ENCODE peak calls at places on chromosomes 3 and 15, in seven cellular contexts. S is AG04449, N is sigmoid colon, G is H9, A is astrocyte of the cerebellum, J is activated B cell treated with CpG ODN at 0.5 μM for 24 hours, D is mesothelial cell of epicardium. W is an unnamed sample.

GRCh38 chr3:194375473-194375872 is 5.9 kb upstream of the LRRC15 start:
- DNase-seq in S (no peak), N (no peak), G (peak), A (no peak), J (no peak), D (no peak), W (no peak)

GRCh38 chr3:43496740-43497375 is 125.0 kb downstream of the ANO10 start:
- DNase-seq in S (no peak), N (no peak), G (no peak), A (no peak), J (no peak), D (no peak), W (no peak)

GRCh38 chr15:73781038-73781925 is 28.1 kb upstream of the INSYN1 start:
- DNase-seq in S (no peak), N (no peak), G (peak), A (no peak), J (no peak), D (no peak), W (no peak)

GRCh38 chr3:159209459-159209858 is 407.6 kb downstream of the MFSD1 start:
- DNase-seq in S (no peak), N (no peak), G (no peak), A (no peak), J (no peak), D (no peak), W (no peak)

GRCh38 chr3:196321162-196321561 is 3.1 kb upstream of the DYNLT2B start:
- DNase-seq in S (no peak), N (no peak), G (no peak), A (no peak), J (no peak), D (no peak), W (no peak)

GRCh38 chr3:21750831-21751391 is at the start of gene ZNF385D:
- DNase-seq in S (no peak), N (peak), G (peak), A (peak), J (no peak), D (peak), W (no peak)

GRCh38 chr3:27791956-27792355 is 69.8 kb upstream of the EOMES start:
- DNase-seq in S (no peak), N (no peak), G (no peak), A (no peak), J (no peak), D (no peak), W (no peak)

GRCh38 chr15:50138391-50138790 is 19.4 kb upstream of the ATP8B4 start:
- DNase-seq in S (no peak), N (no peak), G (no peak), A (no peak), J (no peak), D (no peak), W (no peak)

GRCh38 chr15:85296615-85297402 is 83.6 kb upstream of the AKAP13 start:
- DNase-seq in S (no peak), N (peak), G (peak), A (peak), J (peak), D (no peak), W (peak)

GRCh38 chr3:72082121-72082715 is 297.3 kb upstream of the PROK2 start:
- DNase-seq in S (no peak), N (no peak), G (no peak), A (no peak), J (no peak), D (no peak), W (no peak)

GRCh38 chr3:46960081-46960701 is 16.4 kb downstream of the CCDC12 start:
- DNase-seq in S (no peak), N (no peak), G (no peak), A (peak), J (no peak), D (no peak), W (no peak)

GRCh38 chr3:157542711-157543485 is 39.7 kb upstream of the VEPH1 start:
- DNase-seq in S (no peak), N (peak), G (peak), A (no peak), J (no peak), D (peak), W (no peak)
- TF ChIP-seq CTCF in S (peak), N (no peak), G (peak), A (peak), J (no peak), D (no peak), W (no peak)

DNA sequence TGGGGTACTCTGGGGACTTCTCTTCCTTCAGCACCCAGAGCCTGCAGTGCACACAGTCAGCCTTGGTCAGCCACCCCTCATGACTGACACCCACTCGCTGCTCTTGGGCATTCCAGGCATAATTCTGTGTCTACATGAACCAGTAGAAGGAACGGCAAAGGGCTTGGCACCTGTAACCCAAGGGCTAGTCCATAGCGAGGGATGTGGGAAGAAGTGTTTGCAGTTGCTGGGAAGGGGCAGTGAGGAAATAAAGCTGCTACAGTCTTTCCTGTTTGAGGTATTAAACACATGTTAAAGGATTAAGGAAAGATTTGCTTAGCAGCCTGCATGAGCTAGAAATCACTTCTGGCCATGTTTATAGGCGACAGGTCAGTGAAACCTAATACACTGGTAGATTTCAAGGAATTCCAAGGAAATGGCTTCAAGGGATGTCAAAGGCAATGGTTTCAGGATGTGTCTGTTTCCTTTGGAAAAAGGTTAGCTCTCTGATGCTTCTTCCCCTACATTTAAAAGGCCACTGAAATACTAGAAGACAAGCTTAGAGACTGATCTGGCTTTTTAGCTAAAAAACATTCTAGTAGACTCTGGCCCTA is 232.6 kb downstream of the CHST2 start:
- DNase-seq in S (no peak), N (no peak), G (no peak), A (no peak), J (no peak), D (no peak), W (no peak)
- TF ChIP-seq CTCF in S (no peak), N (no peak), G (no peak), A (no peak), J (no peak), D (no peak), W (no peak)

GRCh38 chr3:122948398-122948797 is 79.2 kb downstream of the SEMA5B start:
- DNase-seq in S (no peak), N (no peak), G (peak), A (no peak), J (no peak), D (no peak), W (no peak)
- TF ChIP-seq CTCF in S (no peak), N (no peak), G (peak), A (no peak), J (no peak), D (no peak), W (no peak)

DNA sequence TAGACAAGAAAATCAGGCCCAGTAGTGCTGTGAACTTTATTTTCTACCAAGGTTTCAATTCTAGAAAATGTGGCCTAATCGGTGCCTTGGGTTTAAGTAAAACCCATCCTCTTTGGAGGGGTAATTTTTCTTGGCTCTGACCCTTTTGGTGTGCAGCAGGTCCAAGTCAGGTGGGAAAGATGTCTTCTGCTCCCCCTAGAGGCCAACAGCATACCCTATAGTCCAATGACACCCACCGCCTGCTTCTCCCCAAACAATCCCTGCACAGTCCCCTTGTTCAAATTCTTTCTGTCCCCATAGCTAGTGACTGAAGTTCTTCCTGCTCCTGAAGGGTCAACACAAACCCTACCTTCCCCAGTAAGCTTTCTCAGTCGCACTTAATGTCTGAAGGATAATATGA is 261.8 kb upstream of the GOLGA6L4 start:
- DNase-seq in S (no peak), N (no peak), G (no peak), A (no peak), J (no peak), D (no peak), W (no peak)
- TF ChIP-seq CTCF in S (no peak), N (no peak), G (peak), A (peak), J (no peak), D (no peak), W (no peak)

GRCh38 chr3:123346726-123347125 is 102.2 kb downstream of the ADCY5 start:
- DNase-seq in S (no peak), N (peak), G (no peak), A (no peak), J (no peak), D (no peak), W (no peak)
- TF ChIP-seq CTCF in S (no peak), N (no peak), G (no peak), A (no peak), J (no peak), D (no peak), W (no peak)

DNA sequence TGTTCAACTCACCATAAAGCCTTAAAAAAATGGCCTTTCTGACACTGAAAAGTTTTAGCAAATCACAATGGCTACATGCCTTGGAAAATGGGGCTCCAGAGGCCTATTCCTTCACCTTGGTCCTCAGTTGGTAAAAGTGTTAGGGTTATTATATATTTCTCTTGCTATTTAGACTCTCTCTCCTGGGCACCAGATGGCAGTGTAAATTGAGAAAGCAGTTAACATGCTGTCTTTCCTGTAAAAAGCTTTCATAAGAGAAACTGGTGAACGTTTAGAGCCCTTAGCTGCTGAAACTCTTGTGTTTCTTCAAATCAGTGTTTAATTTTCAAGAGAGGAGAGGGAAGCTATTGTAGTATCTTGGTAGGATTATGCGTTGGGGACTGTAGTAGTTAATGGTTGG is 89.9 kb downstream of the LRTM1 start:
- DNase-seq in S (no peak), N (no peak), G (no peak), A (no peak), J (no peak), D (no peak), W (no peak)
- TF ChIP-seq CTCF in S (peak), N (no peak), G (peak), A (peak), J (no peak), D (no peak), W (no peak)

GRCh38 chr3:126982522-126983175 is at the start of gene PLXNA1:
- DNase-seq in S (no peak), N (peak), G (peak), A (no peak), J (peak), D (peak), W (peak)

GRCh38 chr3:126983276-126983652 is 349 bp downstream of the PLXNA1 start:
- DNase-seq in S (no peak), N (no peak), G (no peak), A (no peak), J (no peak), D (no peak), W (peak)

GRCh38 chr3:126983653-126984390 is 907 bp downstream of the PLXNA1 start:
- DNase-seq in S (no peak), N (no peak), G (peak), A (no peak), J (no peak), D (no peak), W (peak)

GRCh38 chr3:126980266-126980811 is 2.6 kb upstream of the PLXNA1 start:
- DNase-seq in S (no peak), N (no peak), G (no peak), A (no peak), J (no peak), D (no peak), W (no peak)

DNA sequence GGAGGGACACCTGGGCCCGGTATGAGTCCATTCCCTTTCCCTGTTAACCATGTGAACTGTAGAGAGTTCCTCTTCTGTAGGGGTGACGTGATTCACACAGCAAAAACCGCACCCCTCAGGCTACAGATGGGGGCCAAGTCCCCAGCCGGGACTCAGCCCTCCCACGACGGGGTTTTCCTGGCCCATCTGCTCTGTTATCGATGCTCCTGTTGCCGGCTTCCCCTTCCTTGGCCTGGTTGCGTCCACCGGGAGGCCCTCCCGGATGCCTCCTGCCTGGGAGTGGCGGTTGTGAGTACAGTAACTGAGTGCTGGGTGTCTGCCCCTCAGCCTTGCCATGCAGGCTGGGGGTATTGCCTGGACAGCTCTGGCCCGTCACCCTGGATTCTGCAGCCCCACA is 792 bp upstream of the PLXNA1 start:
- DNase-seq in S (no peak), N (no peak), G (peak), A (no peak), J (peak), D (no peak), W (no peak)
- TF ChIP-seq CTCF in S (no peak), N (no peak), G (no peak), A (no peak), J (no peak), D (no peak), W (no peak)

GRCh38 chr15:94231728-94232086 is 346 bp downstream of the MCTP2 start:
- DNase-seq in S (no peak), N (peak), G (no peak), A (no peak), J (no peak), D (no peak), W (peak)
- TF ChIP-seq CTCF in S (no peak), N (no peak), G (no peak), A (no peak), J (no peak), D (no peak), W (peak)

DNA sequence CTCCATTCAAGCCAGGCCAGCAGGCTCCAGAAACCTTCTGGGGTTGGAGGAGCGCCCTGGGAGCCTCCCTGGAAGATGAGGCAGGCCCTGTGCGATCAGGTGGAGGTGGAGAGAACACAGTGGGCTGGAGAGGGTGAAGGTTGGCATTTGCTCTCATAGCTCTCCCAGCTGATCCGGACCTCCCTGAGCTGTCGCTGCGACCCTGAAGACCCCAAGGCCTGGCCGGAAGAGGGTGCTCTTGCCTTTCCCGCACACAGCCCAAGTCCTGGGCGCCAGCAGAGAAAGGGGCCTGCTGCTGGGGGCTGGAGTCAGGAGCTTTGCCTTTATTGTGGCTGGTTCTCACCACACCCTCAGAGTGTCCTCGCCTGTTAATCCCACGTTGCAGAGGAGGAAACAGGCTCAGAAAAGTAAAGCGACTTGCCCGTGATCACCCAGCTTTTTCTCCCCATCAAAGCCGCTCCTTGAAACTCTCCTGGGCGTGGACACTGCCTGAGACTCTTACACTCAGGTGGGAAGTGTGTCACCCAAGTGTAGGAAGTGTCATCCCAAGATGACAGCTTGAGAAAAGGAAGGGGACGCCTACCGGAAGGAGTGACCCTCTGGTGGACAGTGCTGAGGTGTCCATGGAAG is 8.6 kb upstream of the RPL29 start:
- DNase-seq in S (no peak), N (no peak), G (peak), A (no peak), J (no peak), D (peak), W (no peak)
- TF ChIP-seq CTCF in S (peak), N (peak), G (peak), A (peak), J (no peak), D (no peak), W (no peak)

DNA sequence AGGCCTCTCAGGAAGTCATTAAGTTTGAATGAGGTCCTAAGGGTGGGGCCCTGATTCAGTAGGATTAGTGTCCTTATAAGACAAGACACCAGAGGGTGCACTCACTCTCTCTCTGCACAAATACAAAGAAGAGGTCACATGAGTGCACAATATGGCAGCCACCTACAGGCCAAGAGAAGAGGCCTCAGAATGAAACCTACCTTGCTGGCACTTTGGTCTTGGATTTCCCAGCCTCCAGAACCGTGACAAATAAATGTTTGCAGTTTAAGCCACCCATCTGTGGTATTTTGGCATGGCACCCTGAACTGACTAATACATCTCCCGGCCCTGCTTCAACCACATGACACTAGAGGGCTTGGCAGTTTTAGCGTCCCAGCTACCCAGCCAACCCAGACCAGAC is 73.9 kb upstream of the CHRNB4 start:
- DNase-seq in S (no peak), N (no peak), G (no peak), A (no peak), J (no peak), D (no peak), W (no peak)
- TF ChIP-seq CTCF in S (no peak), N (no peak), G (peak), A (no peak), J (no peak), D (no peak), W (no peak)